ENCODE peak calls at places on chromosome 2, in eight cellular contexts. One of them, this sample, is unnamed.

GRCh38 chr2:225398372-225398771 is 1.1 kb upstream of the NYAP2 start:
- DNase-seq in NCI-H510A treated with DMSO at 0.1 percent for 48 hours: peak; percentile 80
- DNase-seq in lower lobe of right lung: no peak
- DNase-seq in GM13977: no peak
- DNase-seq in head of caudate nucleus: no peak
- DNase-seq in left lung: no peak
- DNase-seq in DMS153: peak; percentile 46
- DNase-seq in Kasumi-1: no peak
- DNase-seq in this sample: no peak

GRCh38 chr2:13558368-13558767 is 841.6 kb downstream of the TRIB2 start:
- DNase-seq in DMS153: no peak
- DNase-seq in head of caudate nucleus: no peak
- DNase-seq in NCI-H510A treated with DMSO at 0.1 percent for 48 hours: no peak
- DNase-seq in lower lobe of right lung: no peak
- DNase-seq in Kasumi-1: no peak
- DNase-seq in left lung: no peak
- DNase-seq in GM13977: peak; percentile 8
- DNase-seq in this sample: no peak

GRCh38 chr2:43360137-43360536 is 133.7 kb upstream of the ZFP36L2 start:
- DNase-seq in DMS153: no peak
- DNase-seq in GM13977: no peak
- DNase-seq in lower lobe of right lung: no peak
- DNase-seq in NCI-H510A treated with DMSO at 0.1 percent for 48 hours: peak; percentile 30
- DNase-seq in left lung: no peak
- DNase-seq in head of caudate nucleus: no peak
- DNase-seq in Kasumi-1: no peak
- DNase-seq in this sample: no peak

GRCh38 chr2:164061129-164061746 is 325.4 kb upstream of the FIGN start:
- DNase-seq in lower lobe of right lung: no peak
- DNase-seq in Kasumi-1: peak; percentile 82
- DNase-seq in DMS153: no peak
- DNase-seq in left lung: no peak
- DNase-seq in GM13977: peak; percentile 27
- DNase-seq in NCI-H510A treated with DMSO at 0.1 percent for 48 hours: peak; percentile 3
- DNase-seq in head of caudate nucleus: peak; percentile 41
- DNase-seq in this sample: peak; percentile 37

GRCh38 chr2:70116936-70117554 is 29.8 kb downstream of the PCBP1 start:
- DNase-seq in GM13977: no peak
- DNase-seq in Kasumi-1: no peak
- DNase-seq in left lung: no peak
- DNase-seq in head of caudate nucleus: no peak
- DNase-seq in NCI-H510A treated with DMSO at 0.1 percent for 48 hours: no peak
- DNase-seq in lower lobe of right lung: no peak
- DNase-seq in DMS153: no peak
- DNase-seq in this sample: no peak

GRCh38 chr2:74457549-74458131 is 598 bp upstream of the WBP1 start:
- DNase-seq in lower lobe of right lung: peak; percentile 81
- DNase-seq in DMS153: peak; percentile 48
- DNase-seq in head of caudate nucleus: peak; percentile 71
- DNase-seq in Kasumi-1: peak; percentile 73
- DNase-seq in GM13977: peak; percentile 82
- DNase-seq in left lung: peak; percentile 83
- DNase-seq in NCI-H510A treated with DMSO at 0.1 percent for 48 hours: no peak
- DNase-seq in this sample: no peak

GRCh38 chr2:215726070-215726469 is 287.3 kb downstream of the MREG start:
- DNase-seq in DMS153: no peak
- DNase-seq in head of caudate nucleus: no peak
- DNase-seq in Kasumi-1: no peak
- DNase-seq in lower lobe of right lung: no peak
- DNase-seq in left lung: no peak
- DNase-seq in NCI-H510A treated with DMSO at 0.1 percent for 48 hours: no peak
- DNase-seq in GM13977: no peak
- DNase-seq in this sample: no peak

GRCh38 chr2:180657054-180657453 is 323.4 kb upstream of the UBE2E3 start:
- DNase-seq in Kasumi-1: no peak
- DNase-seq in GM13977: no peak
- DNase-seq in DMS153: no peak
- DNase-seq in lower lobe of right lung: no peak
- DNase-seq in head of caudate nucleus: no peak
- DNase-seq in left lung: no peak
- DNase-seq in NCI-H510A treated with DMSO at 0.1 percent for 48 hours: no peak
- DNase-seq in this sample: peak; percentile 89

GRCh38 chr2:47299555-47299954 is 103.4 kb upstream of the MSH2 start:
- DNase-seq in head of caudate nucleus: no peak
- DNase-seq in lower lobe of right lung: no peak
- DNase-seq in NCI-H510A treated with DMSO at 0.1 percent for 48 hours: no peak
- DNase-seq in DMS153: no peak
- DNase-seq in Kasumi-1: no peak
- DNase-seq in GM13977: no peak
- DNase-seq in left lung: no peak
- DNase-seq in this sample: peak; percentile 97

GRCh38 chr2:209496586-209496982 is 72.7 kb downstream of the MAP2 start:
- DNase-seq in head of caudate nucleus: no peak
- DNase-seq in left lung: no peak
- DNase-seq in GM13977: no peak
- DNase-seq in NCI-H510A treated with DMSO at 0.1 percent for 48 hours: no peak
- DNase-seq in DMS153: no peak
- DNase-seq in lower lobe of right lung: no peak
- DNase-seq in Kasumi-1: no peak
- DNase-seq in this sample: peak; percentile 43

GRCh38 chr2:183037281-183037659 is 987 bp downstream of the NCKAP1 start:
- DNase-seq in head of caudate nucleus: no peak
- DNase-seq in DMS153: no peak
- DNase-seq in left lung: no peak
- DNase-seq in lower lobe of right lung: no peak
- DNase-seq in NCI-H510A treated with DMSO at 0.1 percent for 48 hours: peak; percentile 90
- DNase-seq in Kasumi-1: peak; percentile 28
- DNase-seq in GM13977: no peak
- DNase-seq in this sample: peak; percentile 48

GRCh38 chr2:232571026-232571474 is 20.6 kb downstream of the EIF4E2 start:
- DNase-seq in left lung: no peak
- DNase-seq in Kasumi-1: no peak
- DNase-seq in GM13977: no peak
- DNase-seq in NCI-H510A treated with DMSO at 0.1 percent for 48 hours: no peak
- DNase-seq in head of caudate nucleus: no peak
- DNase-seq in DMS153: no peak
- DNase-seq in lower lobe of right lung: no peak
- DNase-seq in this sample: no peak

GRCh38 chr2:222912117-222912516 is 51.3 kb downstream of the ACSL3 start:
- DNase-seq in left lung: no peak
- DNase-seq in NCI-H510A treated with DMSO at 0.1 percent for 48 hours: peak; percentile 22
- DNase-seq in DMS153: no peak
- DNase-seq in lower lobe of right lung: no peak
- DNase-seq in Kasumi-1: peak; percentile 81
- DNase-seq in GM13977: peak; percentile 83
- DNase-seq in head of caudate nucleus: no peak
- DNase-seq in this sample: peak; percentile 46

This sample was measured in amniotic epithelial cell.